ENCODE peak calls at places on chromosomes 5 and 9, in five cellular contexts. C, J, O, L and P are unnamed samples.
A peak's percentile ranks its signal among the peaks of the same experiment; 100 is the strongest.

GRCh38 chr9:109520475-109521132 is 22.5 kb upstream of the PTPN3 start:
- DNase-seq in C (no peak), J (peak; percentile 58), O (peak; percentile 83), L (peak; percentile 40), P (peak; percentile 66)

GRCh38 chr9:98159301-98159700 is 33.1 kb downstream of the CORO2A start:
- DNase-seq in C (no peak), J (no peak), O (no peak), L (no peak), P (no peak)

GRCh38 chr5:6829150-6829784 is 116.0 kb downstream of the TENT4A start:
- DNase-seq in C (peak; percentile 50), J (peak; percentile 69), O (no peak), L (no peak), P (no peak)

GRCh38 chr5:54259090-54259489 is 51.3 kb downstream of the ARL15 start:
- DNase-seq in C (no peak), J (no peak), O (no peak), L (no peak), P (no peak)

GRCh38 chr5:175226506-175226905 is 217.5 kb downstream of the DRD1 start:
- DNase-seq in C (no peak), J (no peak), O (no peak), L (no peak), P (no peak)

GRCh38 chr5:89268460-89268859 is 385.5 kb upstream of the MEF2C start:
- DNase-seq in C (no peak), J (no peak), O (no peak), L (no peak), P (no peak)

GRCh38 chr9:108142504-108143201 is 653.1 kb upstream of the KLF4 start:
- DNase-seq in C (no peak), J (no peak), O (peak; percentile 96), L (peak; percentile 76), P (peak; percentile 82)

GRCh38 chr9:82781965-82782392 is 281.0 kb downstream of the RASEF start:
- DNase-seq in C (no peak), J (no peak), O (no peak), L (no peak), P (no peak)

GRCh38 chr5:62653864-62654575 is 75.4 kb downstream of the LRRC70 start:
- DNase-seq in C (no peak), J (no peak), O (no peak), L (no peak), P (no peak)

GRCh38 chr5:173291722-173292658 is 36.2 kb downstream of the STC2 start:
- DNase-seq in C (no peak), J (no peak), O (peak; percentile 45), L (no peak), P (no peak)

GRCh38 chr5:126805108-126805507 is 28.2 kb downstream of the LMNB1 start:
- DNase-seq in C (no peak), J (no peak), O (peak; percentile 62), L (no peak), P (no peak)

GRCh38 chr9:131426545-131426944 is 32.7 kb downstream of the PRRC2B start:
- DNase-seq in C (no peak), J (no peak), O (no peak), L (no peak), P (no peak)